ENCODE peak calls at places on chromosome 19, in five cellular contexts. N, B, G, Y and Q are unnamed samples.

GRCh38 chr19:1725100-1726064 is 27.9 kb upstream of the ONECUT3 start:
- DNase-seq in N (peak; percentile 17), B (no peak), G (peak; percentile 44), Y (peak; percentile 52), Q (no peak)

GRCh38 chr19:46718934-46719551 is 2.1 kb upstream of the PRKD2 start:
- DNase-seq in Y (no peak), N (no peak), G (no peak), B (no peak), Q (no peak)

GRCh38 chr19:17706750-17707181 is 12.5 kb upstream of the MAP1S start:
- DNase-seq in N (no peak), G (peak; percentile 66), B (peak; percentile 39), Y (peak; percentile 65), Q (no peak)

GRCh38 chr19:5547881-5548280 is 19.9 kb downstream of the TINCR start:
- DNase-seq in Y (peak; percentile 43), G (peak; percentile 39), B (peak; percentile 58), N (no peak), Q (no peak)

GRCh38 chr19:5156231-5156986 is 184.2 kb downstream of the PTPRS start:
- DNase-seq in G (no peak), Y (no peak), B (no peak), N (no peak), Q (no peak)

GRCh38 chr19:6076675-6077463 is 33.4 kb downstream of the RFX2 start:
- DNase-seq in N (no peak), B (no peak), Y (peak; percentile 87), G (peak; percentile 94), Q (no peak)

GRCh38 chr19:42512743-42513304 is 15.5 kb downstream of the CEACAM1 start:
- DNase-seq in N (no peak), Y (no peak), B (no peak), G (no peak), Q (no peak)

GRCh38 chr19:12380444-12380737 is 14.9 kb upstream of the ZNF442 start:
- DNase-seq in G (no peak), B (no peak), N (no peak), Y (no peak), Q (no peak)

GRCh38 chr19:54644056-54644455 is 13.8 kb downstream of the LILRB1 start:
- DNase-seq in B (no peak), Y (no peak), G (no peak), N (no peak), Q (no peak)

GRCh38 chr19:12867120-12868099 is 13.8 kb downstream of the DNASE2 start:
- DNase-seq in G (peak; percentile 52), N (peak; percentile 68), Y (peak; percentile 61), B (peak; percentile 79), Q (peak; percentile 82)